ENCODE peak calls at places on chromosome 16, in four cellular contexts. H is NCI-H748 treated with DMSO at 0.1 percent for 48 hours, L is hypothalamus, V is tibial artery. M is an unnamed sample.

GRCh38 chr16:66622863-66623262 is 18.4 kb downstream of the CMTM3 start:
- DNase-seq in L (no peak), H (no peak), V (peak), M (no peak)

GRCh38 chr16:82011199-82011641 is at the start of gene SDR42E1:
- DNase-seq in H (peak), V (no peak), L (no peak), M (no peak)

GRCh38 chr16:53892155-53892554 is 188.2 kb downstream of the FTO start:
- DNase-seq in H (peak), V (no peak), L (no peak), M (no peak)

GRCh38 chr16:84340305-84341040 is 27.9 kb upstream of the ATP2C2 start:
- DNase-seq in H (no peak), L (no peak), V (no peak), M (no peak)

GRCh38 chr16:5541356-5541755 is 443.8 kb upstream of the EEF2KMT start:
- DNase-seq in V (no peak), L (no peak), H (no peak), M (no peak)

GRCh38 chr16:12027091-12027490 is 50.6 kb downstream of the SNX29 start:
- DNase-seq in L (no peak), H (peak), V (no peak), M (no peak)

GRCh38 chr16:78240459-78241222 is 141.2 kb downstream of the WWOX start:
- DNase-seq in V (no peak), L (no peak), H (no peak), M (no peak)

GRCh38 chr16:73890524-73891500 is 405.8 kb upstream of the PSMD7 start:
- DNase-seq in H (peak), L (no peak), V (no peak), M (no peak)

GRCh38 chr16:4266372-4266771 is 6.5 kb downstream of the TFAP4 start:
- DNase-seq in V (no peak), L (no peak), H (no peak), M (no peak)

GRCh38 chr16:68363847-68364600 is 53.2 kb downstream of the PRMT7 start:
- DNase-seq in L (no peak), V (no peak), H (no peak), M (no peak)

GRCh38 chr16:54647216-54647615 is 283.4 kb upstream of the IRX5 start:
- DNase-seq in H (no peak), L (no peak), V (peak), M (no peak)

GRCh38 chr16:4924593-4925378 is 12.2 kb downstream of the PPL start:
- DNase-seq in L (no peak), V (no peak), H (no peak), M (no peak)

GRCh38 chr16:86913886-86914285 is 335.5 kb downstream of the FOXL1 start:
- DNase-seq in H (no peak), V (peak), L (no peak), M (no peak)

GRCh38 chr16:15874745-15875314 is 13.6 kb downstream of the CEP20 start:
- DNase-seq in V (peak), H (no peak), L (peak), M (no peak)

GRCh38 chr16:819336-819735 is 18.8 kb upstream of the GNG13 start:
- DNase-seq in L (no peak), H (no peak), V (no peak), M (no peak)

GRCh38 chr16:56247808-56248207 is 56.5 kb downstream of the GNAO1 start:
- DNase-seq in H (no peak), L (no peak), V (no peak), M (no peak)

GRCh38 chr16:11360581-11360980 is 15.3 kb downstream of the RMI2 start:
- DNase-seq in V (no peak), H (no peak), L (no peak), M (no peak)

GRCh38 chr16:50372611-50373344 is 4.0 kb upstream of the BRD7 start:
- DNase-seq in V (peak), L (no peak), H (no peak), M (peak)

GRCh38 chr16:20910781-20911321 is 10.3 kb downstream of the LYRM1 start:
- DNase-seq in V (no peak), L (no peak), H (no peak), M (no peak)

GRCh38 chr16:54054237-54054780 is 232.3 kb downstream of the IRX3 start:
- DNase-seq in L (no peak), V (no peak), H (peak), M (no peak)

GRCh38 chr16:15765880-15766279 is 90.9 kb downstream of the MYH11 start:
- DNase-seq in H (no peak), V (no peak), L (no peak), M (no peak)

GRCh38 chr16:4534151-4534790 is 4.3 kb downstream of the CDIP1 start:
- DNase-seq in L (no peak), H (no peak), V (no peak), M (no peak)

GRCh38 chr16:24771132-24771778 is 41.8 kb downstream of the TNRC6A start:
- DNase-seq in L (no peak), V (no peak), H (no peak), M (no peak)

M was measured in C1 segment of cervical spinal cord.